ENCODE peak calls at places on chromosomes 7 and 10, in six cellular contexts. O is mesendoderm, L is IMR-90, M is trophoblast cell, D is H1, C is mesenchymal stem cell. Z is an unnamed sample.

GRCh38 chr10:29746080-29746797 is 111.5 kb upstream of the SVIL start:
- DNase-seq in O (no peak), L (peak; percentile 69), M (peak; percentile 9), D (no peak), C (peak; percentile 90), Z (no peak)

GRCh38 chr7:711967-712600 is 14.4 kb upstream of the DNAAF5 start:
- DNase-seq in O (no peak), L (no peak), M (no peak), D (no peak), C (no peak), Z (no peak)

GRCh38 chr7:100017300-100017699 is 1.9 kb downstream of the ZKSCAN1 start:
- DNase-seq in O (no peak), L (no peak), M (no peak), D (no peak), C (peak; percentile 33), Z (no peak)

GRCh38 chr10:3924344-3924743 is 139.3 kb upstream of the KLF6 start:
- DNase-seq in O (no peak), L (peak; percentile 97), M (peak; percentile 48), D (no peak), C (peak; percentile 98), Z (no peak)

GRCh38 chr10:97718659-97719142 is 5.2 kb downstream of the MARVELD1 start:
- DNase-seq in O (no peak), L (no peak), M (peak; percentile 100), D (no peak), C (no peak), Z (no peak)

GRCh38 chr10:114278884-114279191 is 39.8 kb downstream of the VWA2 start:
- DNase-seq in O (no peak), L (no peak), M (no peak), D (no peak), C (no peak), Z (no peak)

GRCh38 chr10:92242910-92243671 is 47.8 kb downstream of the CPEB3 start:
- DNase-seq in O (peak; percentile 87), L (peak; percentile 64), M (peak; percentile 35), D (no peak), C (peak; percentile 57), Z (peak; percentile 44)

GRCh38 chr10:93630609-93631320 is 18.4 kb downstream of the PDE6C start:
- DNase-seq in O (no peak), L (no peak), M (no peak), D (no peak), C (no peak), Z (no peak)

GRCh38 chr10:85280014-85280413 is 951.6 kb downstream of the CCSER2 start:
- DNase-seq in O (peak; percentile 90), L (no peak), M (peak; percentile 12), D (peak; percentile 10), C (peak; percentile 51), Z (no peak)

GRCh38 chr7:19969859-19970493 is 196.6 kb upstream of the TMEM196 start:
- DNase-seq in O (no peak), L (no peak), M (peak; percentile 77), D (no peak), C (peak; percentile 9), Z (no peak)

GRCh38 chr7:108497082-108497725 is 28.7 kb downstream of the PNPLA8 start:
- DNase-seq in O (peak; percentile 65), L (peak; percentile 52), M (peak; percentile 83), D (no peak), C (peak; percentile 60), Z (peak; percentile 50)

GRCh38 chr7:68088894-68089293 is 1092.3 kb downstream of the TYW1 start:
- DNase-seq in O (no peak), L (no peak), M (no peak), D (no peak), C (no peak), Z (no peak)

GRCh38 chr10:106267591-106267990 is 896.9 kb downstream of the SORCS1 start:
- DNase-seq in O (no peak), L (no peak), M (no peak), D (no peak), C (no peak), Z (no peak)

GRCh38 chr7:116579322-116579721 is 54.5 kb downstream of the CAV1 start:
- DNase-seq in O (no peak), L (no peak), M (no peak), D (no peak), C (no peak), Z (no peak)

GRCh38 chr7:7861211-7861633 is 107.4 kb upstream of the GLCCI1 start:
- DNase-seq in O (no peak), L (peak; percentile 87), M (no peak), D (no peak), C (peak; percentile 52), Z (no peak)

GRCh38 chr7:143016996-143017395 is 9.9 kb downstream of the OR9A2 start:
- DNase-seq in O (no peak), L (no peak), M (no peak), D (no peak), C (no peak), Z (no peak)

GRCh38 chr7:143013897-143014296 is 13.0 kb downstream of the OR9A2 start:
- DNase-seq in O (no peak), L (peak; percentile 53), M (peak; percentile 28), D (no peak), C (peak; percentile 10), Z (no peak)

GRCh38 chr7:143013473-143013872 is 13.5 kb downstream of the OR9A2 start:
- DNase-seq in O (no peak), L (no peak), M (no peak), D (no peak), C (no peak), Z (no peak)

GRCh38 chr7:143015102-143015501 is 11.8 kb downstream of the OR9A2 start:
- DNase-seq in O (no peak), L (no peak), M (no peak), D (no peak), C (no peak), Z (no peak)

GRCh38 chr7:143015926-143016490 is 10.9 kb downstream of the OR9A2 start:
- DNase-seq in O (no peak), L (no peak), M (peak; percentile 82), D (no peak), C (no peak), Z (no peak)
- H3K9ac ChIP-seq in O (no peak overlapping the region), L (no peak overlapping the region), M (no peak overlapping the region), D (no peak overlapping the region), C (no peak overlapping the region), Z (no peak overlapping the region)

DNA sequence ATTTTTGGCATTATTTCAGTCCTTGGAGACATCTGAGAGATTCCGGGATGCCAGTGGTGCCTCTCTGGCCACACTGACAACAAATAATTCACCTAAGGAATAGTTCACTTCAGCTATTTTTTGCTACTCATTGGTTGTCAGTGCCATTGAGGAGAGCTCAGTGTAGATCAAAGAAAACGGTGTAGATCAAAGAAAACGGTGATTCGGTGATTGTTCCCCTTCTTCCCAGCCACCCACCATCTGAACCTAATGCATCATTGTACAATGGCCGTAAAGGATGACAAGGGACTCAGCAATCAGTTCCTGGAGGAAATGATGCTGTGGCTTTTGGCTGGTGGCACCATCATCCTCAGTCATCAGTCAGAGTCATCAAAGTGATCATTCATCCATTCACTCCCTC is 80.6 kb downstream of the PTPRZ1 start:
- DNase-seq in O (no peak), L (no peak), M (no peak), D (no peak), C (no peak), Z (no peak)
- H2AK5ac ChIP-seq in O (no peak overlapping the region), L (no peak overlapping the region), M (no peak overlapping the region), D (no peak overlapping the region), C (no peak overlapping the region), Z (no peak overlapping the region)

DNA sequence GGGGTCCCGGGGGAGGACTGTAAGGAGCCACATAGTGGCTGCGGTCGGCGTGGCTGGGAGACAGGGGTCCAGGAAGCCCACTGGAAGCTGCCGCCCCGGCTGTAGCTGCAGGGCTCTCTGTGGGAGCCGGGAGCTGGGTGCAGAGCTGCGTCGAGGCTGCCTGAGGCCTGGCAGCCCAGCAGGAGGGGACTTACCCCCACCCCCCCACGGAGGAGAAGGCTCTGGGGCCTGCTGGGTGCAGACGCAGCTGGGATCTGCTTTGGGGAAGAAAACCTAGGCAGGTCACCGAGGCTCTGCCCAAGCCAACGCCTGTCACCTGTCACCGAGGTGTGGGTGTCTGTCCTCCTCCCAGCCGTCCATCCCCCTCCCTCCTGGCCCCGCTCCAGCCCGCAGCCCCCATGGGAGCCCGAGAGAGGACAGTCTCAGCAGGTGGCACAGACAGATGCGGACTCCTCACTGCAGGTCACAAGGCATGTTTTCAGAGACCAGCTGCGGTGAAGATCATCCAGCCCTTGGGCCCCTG is 25.2 kb downstream of the PWWP2B start:
- DNase-seq in O (no peak), L (no peak), M (no peak), D (no peak), C (no peak), Z (no peak)
- H3K4me3 ChIP-seq in O (no peak overlapping the region), L (no peak overlapping the region), M (no peak overlapping the region), D (no peak overlapping the region), C (no peak overlapping the region), Z (no peak overlapping the region)

GRCh38 chr10:33032354-33033254 is 74.6 kb upstream of the ITGB1 start:
- DNase-seq in O (no peak), L (peak; percentile 79), M (peak; percentile 18), D (no peak), C (no peak), Z (no peak)
- H3K9ac ChIP-seq in O (no peak overlapping the region), L (no peak overlapping the region), M (no peak overlapping the region), D (no peak overlapping the region), C (peak overlapping the region; percentile 93), Z (no peak overlapping the region)